ENCODE peak calls at places on chromosomes 11 and 22, in ten cellular contexts. B is pancreas, O is SK-N-SH, H is esophagus squamous epithelium, V is H1, D is body of pancreas, P is dorsolateral prefrontal cortex, G is retinal pigment epithelial cell, X is hepatocyte, M is GM13977. F is an unnamed sample.

GRCh38 chr22:21443057-21443734 is 24.0 kb upstream of the TMEM191C start:
- DNase-seq in D (no peak), G (no peak), H (no peak), V (peak), O (no peak), M (no peak), P (no peak), B (peak), X (no peak), F (no peak)

GRCh38 chr11:45298718-45299117 is 12.6 kb upstream of the SYT13 start:
- DNase-seq in B (no peak), G (no peak), X (no peak), V (peak), M (no peak), D (no peak), O (no peak), P (no peak), H (no peak), F (no peak)

GRCh38 chr22:37273126-37273845 is 9.0 kb upstream of the CYTH4 start:
- DNase-seq in H (no peak), B (no peak), P (no peak), V (no peak), O (no peak), D (no peak), G (no peak), M (no peak), X (no peak), F (peak)

GRCh38 chr22:19429950-19430889 is 1.3 kb downstream of the HIRA start:
- DNase-seq in O (peak), P (no peak), H (no peak), M (peak), B (no peak), X (peak), V (no peak), G (no peak), D (peak), F (no peak)

GRCh38 chr22:36790648-36791047 is 14.7 kb upstream of the IFT27 start:
- DNase-seq in V (no peak), X (no peak), D (no peak), M (peak), P (no peak), O (no peak), H (no peak), G (no peak), B (no peak), F (no peak)

GRCh38 chr11:10051868-10052586 is 242.0 kb downstream of the SBF2 start:
- DNase-seq in V (no peak), H (no peak), G (no peak), X (no peak), P (no peak), O (no peak), B (no peak), M (no peak), D (no peak), F (no peak)

GRCh38 chr11:125401746-125402145 is 94.3 kb downstream of the FEZ1 start:
- DNase-seq in H (no peak), D (no peak), O (no peak), G (peak), P (no peak), V (no peak), X (peak), B (no peak), M (no peak), F (no peak)

GRCh38 chr11:117479372-117479771 is 151.7 kb downstream of the CEP164 start:
- DNase-seq in D (no peak), G (no peak), B (no peak), P (no peak), O (no peak), H (no peak), V (peak), X (no peak), M (peak), F (no peak)

GRCh38 chr11:128802358-128802981 is 64.6 kb downstream of the KCNJ1 start:
- DNase-seq in V (peak), B (no peak), G (no peak), H (no peak), D (peak), M (no peak), O (peak), X (peak), P (no peak), F (no peak)

GRCh38 chr11:78040691-78041379 is 17.8 kb upstream of the KCTD14 start:
- DNase-seq in M (no peak), O (no peak), B (no peak), D (no peak), H (no peak), G (no peak), P (no peak), V (no peak), X (no peak), F (no peak)

GRCh38 chr11:66230171-66230570 is 38.3 kb upstream of the RAB1B start:
- DNase-seq in H (no peak), M (no peak), O (no peak), G (no peak), B (no peak), P (no peak), X (no peak), D (no peak), V (no peak), F (no peak)

GRCh38 chr11:117600261-117600783 is 196.7 kb downstream of the DSCAML1 start:
- DNase-seq in D (no peak), B (no peak), O (no peak), M (no peak), X (no peak), G (no peak), V (no peak), P (peak), H (no peak), F (no peak)

GRCh38 chr11:128625766-128626165 is 38.4 kb upstream of the ETS1 start:
- DNase-seq in M (no peak), H (no peak), X (no peak), O (no peak), G (no peak), D (no peak), P (no peak), B (no peak), V (no peak), F (no peak)

GRCh38 chr11:28863422-28863821 is 755.2 kb downstream of the METTL15 start:
- DNase-seq in D (no peak), B (no peak), H (no peak), G (no peak), X (no peak), V (no peak), O (no peak), P (no peak), M (no peak), F (no peak)

GRCh38 chr11:131504199-131504949 is 134.0 kb downstream of the NTM start:
- DNase-seq in V (peak), H (no peak), P (peak), G (no peak), D (no peak), O (peak), X (peak), B (no peak), M (no peak), F (no peak)

GRCh38 chr11:60924906-60925684 is 835 bp downstream of the TMEM132A start:
- DNase-seq in V (no peak), O (peak), X (no peak), D (no peak), M (no peak), B (peak), H (no peak), P (no peak), G (no peak), F (no peak)

GRCh38 chr11:133969072-133969471 is 12.3 kb upstream of the IGSF9B start:
- DNase-seq in V (no peak), M (no peak), B (peak), X (no peak), H (no peak), G (no peak), D (no peak), O (no peak), P (no peak), F (no peak)

GRCh38 chr11:126514061-126514713 is 158.7 kb downstream of the ST3GAL4 start:
- DNase-seq in D (no peak), X (no peak), G (no peak), O (peak), P (no peak), M (no peak), V (no peak), B (no peak), H (no peak), F (no peak)

GRCh38 chr22:35315141-35315854 is 15.6 kb downstream of the TOM1 start:
- DNase-seq in P (no peak), O (no peak), G (no peak), D (peak), H (no peak), X (no peak), V (no peak), B (no peak), M (no peak), F (no peak)

GRCh38 chr11:66373261-66373660 is 1.7 kb upstream of the SLC29A2 start:
- DNase-seq in D (no peak), P (no peak), H (no peak), G (no peak), O (no peak), X (no peak), B (no peak), V (no peak), M (no peak), F (no peak)

GRCh38 chr22:27032121-27032761 is 374.9 kb downstream of the MIAT start:
- DNase-seq in D (peak), V (peak), M (no peak), G (no peak), B (peak), P (peak), O (peak), X (no peak), H (no peak), F (no peak)

GRCh38 chr11:65894034-65894591 is 3.6 kb downstream of the CCDC85B start:
- DNase-seq in P (no peak), D (no peak), M (no peak), X (no peak), G (no peak), B (peak), H (no peak), O (no peak), V (no peak), F (no peak)

GRCh38 chr11:7514099-7514725 is 413 bp downstream of the PPFIBP2 start:
- DNase-seq in D (no peak), X (peak), B (no peak), M (peak), H (no peak), G (no peak), P (no peak), O (no peak), V (no peak), F (no peak)
- TF ChIP-seq CTCF in D (no peak), X (no peak), B (no peak), M (no peak), H (no peak), G (peak), P (no peak), O (no peak), V (no peak), F (peak)

DNA sequence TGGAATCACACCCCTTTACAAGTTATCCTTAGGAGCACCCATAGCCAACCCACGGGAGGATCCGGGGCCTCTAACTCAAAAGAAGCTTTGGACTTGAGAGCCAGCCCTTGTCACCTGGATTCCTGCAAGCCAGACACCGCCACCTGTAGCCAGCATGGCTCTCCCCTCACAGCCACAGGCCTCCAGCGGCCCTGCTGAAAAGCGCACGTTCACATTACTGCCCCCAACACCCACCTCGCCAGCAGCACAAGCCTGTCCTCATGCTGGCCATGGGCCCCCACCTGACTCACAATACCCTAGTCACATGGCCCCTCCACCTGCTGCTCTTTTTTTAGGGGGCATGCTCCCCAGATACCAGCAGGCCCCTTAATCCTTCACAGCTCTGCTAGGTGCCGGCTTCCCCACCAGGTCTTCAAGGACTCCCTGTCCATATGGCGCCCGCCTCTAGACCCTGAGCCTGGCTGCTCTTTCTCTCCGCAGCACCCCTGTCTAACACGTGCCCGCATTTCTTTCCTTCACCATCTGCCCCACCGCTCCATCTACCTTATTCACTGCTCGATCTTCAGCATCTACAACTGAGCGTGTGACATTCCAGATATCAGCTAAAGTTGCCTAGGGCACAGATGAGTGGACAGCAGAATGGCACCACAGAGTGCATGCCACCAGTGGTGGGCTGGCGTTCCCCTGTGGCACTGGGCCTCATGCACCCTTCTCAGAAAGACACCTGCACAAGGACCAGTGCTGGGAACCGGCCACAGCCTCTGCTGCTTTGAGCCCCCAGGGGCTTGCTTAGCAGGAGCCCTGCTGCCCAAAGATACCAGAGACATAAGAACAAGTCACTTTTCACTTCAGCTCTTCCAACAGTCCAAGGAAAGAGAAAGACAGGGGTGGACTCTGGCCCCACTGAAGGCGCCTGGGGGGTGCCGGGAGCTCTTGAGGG is 6.6 kb downstream of the CARS1 start:
- DNase-seq in D (no peak), M (no peak), V (no peak), B (peak), G (no peak), O (no peak), X (no peak), H (no peak), P (no peak), F (no peak)
- TF ChIP-seq CTCF in D (no peak), M (no peak), V (no peak), B (no peak), G (no peak), O (no peak), X (no peak), H (no peak), P (no peak), F (no peak)

GRCh38 chr11:894575-895201 is 15.9 kb downstream of the CHID1 start:
- DNase-seq in B (no peak), M (no peak), V (no peak), P (no peak), H (no peak), X (no peak), O (no peak), G (no peak), D (no peak), F (no peak)
- TF ChIP-seq CTCF in B (no peak), M (no peak), V (no peak), P (no peak), H (peak), X (no peak), O (no peak), G (peak), D (no peak), F (peak)

DNA sequence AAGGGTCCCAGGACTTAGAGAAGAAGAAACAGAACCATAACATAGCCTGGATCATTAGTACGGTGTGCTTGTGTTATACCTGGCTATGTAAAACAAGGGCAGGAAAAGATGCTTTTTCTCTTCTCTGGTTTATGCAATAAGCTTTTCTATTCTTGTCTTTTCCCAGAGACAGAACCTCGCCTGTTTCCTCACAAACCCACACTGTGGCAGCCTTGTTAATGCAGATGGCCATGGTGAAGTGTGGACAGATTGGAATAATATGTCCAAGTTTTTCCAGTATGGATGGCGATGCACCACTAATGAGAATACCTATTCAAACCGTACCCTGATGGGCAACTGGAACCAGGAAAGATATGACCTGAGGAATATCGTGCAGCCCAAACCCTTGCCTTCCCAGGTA is 2.9 kb downstream of the CFAP68 start:
- DNase-seq in H (no peak), D (no peak), B (no peak), P (no peak), O (no peak), V (no peak), X (no peak), G (no peak), M (no peak), F (no peak)
- TF ChIP-seq CTCF in H (no peak), D (no peak), B (no peak), P (peak), O (no peak), V (no peak), X (no peak), G (no peak), M (no peak), F (no peak)

GRCh38 chr11:95138448-95138847 is 48.8 kb downstream of the ENDOD1 start:
- DNase-seq in D (no peak), X (peak), O (no peak), V (no peak), B (no peak), G (no peak), M (peak), H (no peak), P (no peak), F (no peak)
- TF ChIP-seq CTCF in D (no peak), X (peak), O (peak), V (no peak), B (no peak), G (peak), M (peak), H (peak), P (peak), F (peak)

GRCh38 chr22:48097723-48098122 is 1335.3 kb downstream of the TBC1D22A start:
- DNase-seq in D (no peak), V (no peak), M (no peak), P (no peak), G (no peak), X (no peak), H (no peak), B (no peak), O (no peak), F (peak)
- TF ChIP-seq CTCF in D (no peak), V (no peak), M (no peak), P (no peak), G (no peak), X (no peak), H (no peak), B (no peak), O (no peak), F (no peak)

F was measured in GM12864.